ENCODE peak calls at places on chromosomes 12 and 14, in five cellular contexts. V is right cardiac atrium; A is CD4-positive, alpha-beta memory T cell; B is trophoblast cell; W is naive thymus-derived CD4-positive, alpha-beta T cell. Z is an unnamed sample.

GRCh38 chr12:70661762-70662161 is 24.5 kb upstream of the PTPRB start:
- DNase-seq in V (no peak), A (no peak), B (peak), W (no peak), Z (no peak)

GRCh38 chr12:113136128-113136989 is 798 bp upstream of the RASAL1 start:
- DNase-seq in V (no peak), A (peak), B (no peak), W (peak), Z (peak)

GRCh38 chr14:74935340-74935640 is 12.2 kb upstream of the RPS6KL1 start:
- DNase-seq in V (peak), A (no peak), B (no peak), W (no peak), Z (peak)

GRCh38 chr14:93892923-93893549 is 34.1 kb upstream of the FAM181A start:
- DNase-seq in V (peak), A (peak), B (peak), W (peak), Z (peak)

GRCh38 chr12:54017027-54017788 is 8.4 kb downstream of the HOXC8 start:
- DNase-seq in V (no peak), A (no peak), B (peak), W (no peak), Z (no peak)

GRCh38 chr12:39605501-39605900 is 14.1 kb downstream of the ABCD2 start:
- DNase-seq in V (no peak), A (no peak), B (peak), W (no peak), Z (no peak)

GRCh38 chr12:53056901-53057300 is 7.0 kb downstream of the TNS2 start:
- DNase-seq in V (peak), A (no peak), B (no peak), W (no peak), Z (no peak)

GRCh38 chr12:115818973-115819372 is 458.5 kb downstream of the MED13L start:
- DNase-seq in V (no peak), A (no peak), B (no peak), W (no peak), Z (no peak)

GRCh38 chr12:130115646-130116045 is 46.6 kb upstream of the FZD10 start:
- DNase-seq in V (no peak), A (no peak), B (no peak), W (no peak), Z (peak)

GRCh38 chr12:132483612-132484011 is 6.3 kb upstream of the FBRSL1 start:
- DNase-seq in V (no peak), A (no peak), B (no peak), W (no peak), Z (no peak)

GRCh38 chr14:64444984-64445845 is 20.1 kb upstream of the AKAP5 start:
- DNase-seq in V (no peak), A (peak), B (peak), W (no peak), Z (no peak)

DNA sequence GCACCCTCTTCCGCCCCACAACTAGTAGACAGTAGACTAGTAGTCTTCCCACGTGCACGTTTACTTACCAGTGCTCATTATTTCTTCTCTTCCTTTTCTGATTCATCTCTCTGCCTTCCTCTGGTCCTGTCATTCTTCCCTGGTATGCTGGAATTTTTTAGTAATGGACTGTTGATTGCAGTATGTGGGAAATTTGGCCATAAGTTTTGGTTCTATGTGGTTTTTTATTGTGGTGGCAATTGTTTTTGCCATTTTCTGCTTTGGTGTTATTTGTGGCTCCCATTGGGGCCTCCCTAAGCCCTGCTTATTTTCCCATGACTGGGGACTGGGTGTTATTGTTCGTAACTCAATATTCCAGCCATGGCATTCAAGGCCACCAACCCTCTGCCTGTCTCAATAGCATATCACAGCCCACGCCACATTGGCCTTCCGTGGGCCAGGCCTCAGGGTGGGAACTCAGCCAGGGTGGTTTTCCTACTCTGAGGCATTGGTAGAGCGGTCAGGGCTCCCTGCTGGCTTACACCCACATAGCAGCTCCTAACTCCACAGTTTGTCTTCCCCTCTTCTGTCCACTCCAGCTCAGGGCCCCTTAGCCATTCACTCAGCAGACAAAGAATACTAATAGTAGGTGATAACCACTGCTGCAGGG is 321.4 kb downstream of the CACNA1C start:
- DNase-seq in V (no peak), A (no peak), B (peak), W (no peak), Z (no peak)
- H3K4me3 ChIP-seq in V (no peak), A (no peak), B (no peak), W (no peak), Z (no peak)

GRCh38 chr12:49941556-49942511 is 8.7 kb upstream of the AQP2 start:
- DNase-seq in V (no peak), A (no peak), B (no peak), W (no peak), Z (peak)

GRCh38 chr12:49943663-49943945 is 6.9 kb upstream of the AQP2 start:
- DNase-seq in V (no peak), A (no peak), B (no peak), W (no peak), Z (no peak)

GRCh38 chr12:49942512-49942893 is 8.0 kb upstream of the AQP2 start:
- DNase-seq in V (no peak), A (no peak), B (no peak), W (no peak), Z (no peak)

GRCh38 chr12:49944046-49944445 is 6.5 kb upstream of the AQP2 start:
- DNase-seq in V (no peak), A (no peak), B (no peak), W (no peak), Z (peak)

GRCh38 chr12:49942921-49943662 is 7.4 kb upstream of the AQP2 start:
- DNase-seq in V (no peak), A (peak), B (no peak), W (no peak), Z (peak)
- H3K4me3 ChIP-seq in V (no peak), A (no peak), B (no peak), W (no peak), Z (no peak)

DNA sequence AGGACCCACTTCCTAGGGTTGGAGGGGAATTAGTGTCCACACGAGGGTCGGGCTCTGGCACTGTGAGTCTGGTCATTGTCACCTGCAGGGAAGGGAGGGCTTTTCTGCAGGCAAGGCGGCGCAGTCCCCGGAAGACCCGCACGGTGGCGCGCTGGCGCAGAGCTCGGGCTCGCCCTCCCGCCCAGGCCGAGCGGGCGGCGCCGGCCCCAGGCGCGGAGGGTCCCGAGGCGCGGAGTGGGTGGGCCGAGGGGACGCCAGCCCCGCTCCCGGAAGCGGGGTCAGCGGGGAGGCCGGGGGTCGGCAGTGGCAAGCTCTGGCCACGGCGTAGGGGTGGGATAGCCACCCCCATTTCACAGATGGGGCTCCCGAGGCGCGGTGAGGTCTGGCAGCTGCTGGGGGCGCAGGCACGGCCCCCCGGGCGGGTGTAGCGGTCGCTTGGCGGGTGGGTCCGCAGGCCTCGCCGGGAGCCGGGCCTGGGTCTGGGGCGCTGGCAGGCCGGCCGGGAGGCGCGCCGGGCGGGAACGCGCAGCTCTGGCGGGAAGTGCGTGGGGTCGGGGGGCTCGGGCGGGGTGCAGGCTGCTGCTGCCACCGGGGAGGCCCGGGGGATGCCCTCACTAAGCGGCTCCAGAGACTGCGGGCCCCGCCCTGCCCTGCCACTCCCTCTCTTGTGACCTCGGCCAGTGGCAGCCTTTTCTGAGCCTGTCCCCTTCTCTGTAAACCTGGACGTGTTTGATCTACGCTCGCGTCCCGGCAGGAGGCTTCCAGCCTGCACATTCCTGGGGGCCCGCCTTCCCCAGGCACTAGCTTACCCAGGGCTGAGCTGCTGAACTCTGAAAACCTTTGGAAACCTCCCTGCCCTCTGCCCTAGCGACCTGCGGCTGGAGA is 46.1 kb downstream of the CYP46A1 start:
- DNase-seq in V (peak), A (peak), B (peak), W (peak), Z (peak)
- H3K4me3 ChIP-seq in V (peak), A (no peak), B (peak), W (no peak), Z (peak)

DNA sequence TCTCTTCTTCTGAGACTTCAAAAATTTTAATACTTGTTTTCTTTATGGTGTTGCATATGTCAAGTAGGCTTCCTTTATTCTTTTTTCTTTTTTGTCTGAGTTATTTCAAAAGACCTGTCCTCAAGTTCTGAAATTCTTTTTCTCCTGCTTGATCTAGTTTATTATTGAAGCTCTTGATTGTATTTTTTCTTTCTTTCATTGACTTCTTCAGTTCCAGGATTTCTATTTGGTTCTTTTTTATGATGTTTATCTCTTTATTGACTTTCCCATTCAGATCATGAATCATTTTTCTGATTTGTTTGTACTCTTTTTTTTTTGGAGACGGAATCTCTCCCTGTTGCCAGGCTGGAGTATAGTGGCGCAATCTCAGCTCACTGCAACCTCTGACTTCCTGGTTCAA is 34.1 kb downstream of the IFT43 start:
- DNase-seq in V (no peak), A (no peak), B (no peak), W (no peak), Z (no peak)
- H3K4me3 ChIP-seq in V (no peak), A (no peak), B (no peak), W (no peak), Z (no peak)

GRCh38 chr14:61112506-61112905 is 131.5 kb downstream of the SLC38A6 start:
- DNase-seq in V (no peak), A (no peak), B (no peak), W (no peak), Z (no peak)

GRCh38 chr14:61110683-61111082 is 129.6 kb downstream of the SLC38A6 start:
- DNase-seq in V (no peak), A (no peak), B (no peak), W (no peak), Z (no peak)

GRCh38 chr14:61113561-61113960 is 132.5 kb downstream of the SLC38A6 start:
- DNase-seq in V (no peak), A (no peak), B (no peak), W (no peak), Z (no peak)

GRCh38 chr14:61109288-61109687 is 128.2 kb downstream of the SLC38A6 start:
- DNase-seq in V (no peak), A (no peak), B (peak), W (no peak), Z (no peak)

DNA sequence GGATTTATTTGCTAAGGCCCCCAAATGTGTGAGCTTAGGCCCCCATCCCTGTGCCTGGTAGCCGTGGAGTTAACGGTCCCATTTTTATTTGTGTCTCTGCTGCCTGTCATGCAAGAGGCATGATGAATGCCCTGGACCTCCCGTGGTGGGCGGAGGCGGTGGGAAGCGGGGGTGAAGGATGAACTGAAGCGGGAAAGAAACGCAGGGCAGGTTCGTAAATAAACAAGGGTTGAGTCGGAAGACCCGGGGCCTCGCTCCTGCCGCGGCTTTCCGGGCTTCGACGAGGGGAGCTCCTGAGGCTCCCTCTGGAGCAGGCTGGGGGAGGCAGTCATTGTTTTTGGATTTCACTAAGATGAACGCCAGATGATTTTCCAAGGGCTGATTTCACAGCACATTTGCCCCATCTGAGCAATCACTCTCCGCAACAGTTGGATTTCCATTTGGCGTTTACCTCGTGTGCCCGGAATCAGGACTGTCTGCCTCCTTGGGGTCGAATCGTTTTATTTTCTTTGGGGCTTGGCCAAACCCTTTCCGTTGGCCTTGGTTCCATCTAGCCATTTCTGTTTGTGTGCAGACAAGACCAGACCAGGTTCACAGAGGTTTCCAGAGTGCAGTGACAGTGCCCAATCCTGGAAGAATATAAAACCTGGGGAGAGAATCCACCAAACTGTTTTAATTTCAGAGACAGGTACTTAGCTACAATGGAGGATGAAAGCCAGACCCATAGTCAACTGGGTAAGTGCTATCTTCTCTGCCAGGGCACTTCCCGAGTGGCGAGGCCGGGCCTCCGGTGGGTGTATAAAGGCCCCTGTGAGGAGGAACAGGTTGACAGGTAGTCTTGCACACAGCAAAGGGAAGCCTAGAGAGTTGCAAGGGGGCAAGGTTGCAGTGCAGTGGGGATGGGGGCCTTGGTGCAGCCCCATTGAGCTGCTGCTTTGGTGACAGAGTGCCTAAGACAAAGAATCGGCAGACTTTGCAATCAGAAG is 130.4 kb downstream of the SLC38A6 start:
- DNase-seq in V (no peak), A (no peak), B (no peak), W (no peak), Z (no peak)
- H3K4me3 ChIP-seq in V (no peak), A (no peak), B (no peak), W (no peak), Z (no peak)

GRCh38 chr12:1726753-1727152 is 35.9 kb downstream of the ADIPOR2 start:
- DNase-seq in V (no peak), A (no peak), B (no peak), W (no peak), Z (no peak)

GRCh38 chr12:1719139-1719538 is 28.3 kb downstream of the ADIPOR2 start:
- DNase-seq in V (no peak), A (no peak), B (no peak), W (no peak), Z (no peak)

GRCh38 chr12:1720494-1720893 is 29.6 kb downstream of the ADIPOR2 start:
- DNase-seq in V (no peak), A (no peak), B (no peak), W (no peak), Z (no peak)

GRCh38 chr12:1728824-1729223 is 38.0 kb downstream of the ADIPOR2 start:
- DNase-seq in V (no peak), A (no peak), B (no peak), W (no peak), Z (no peak)

DNA sequence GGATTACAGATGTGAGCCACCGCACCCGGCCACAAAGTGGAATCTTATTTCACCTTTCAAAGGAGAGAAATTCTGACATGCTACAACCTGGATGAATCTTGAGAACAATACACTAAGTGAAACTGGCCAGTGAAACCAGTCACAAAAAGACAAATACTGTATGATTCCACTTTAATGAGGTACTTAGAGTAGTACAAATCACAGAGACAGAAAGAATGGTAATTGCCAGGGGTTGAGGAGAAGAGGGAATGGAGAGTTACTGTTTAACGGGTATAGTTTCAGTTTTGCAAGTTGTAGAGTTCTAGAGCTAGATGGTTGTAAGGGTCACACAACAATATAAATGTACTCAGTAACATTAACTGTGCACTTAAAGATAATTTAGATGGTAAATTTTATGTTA is 33.4 kb downstream of the ADIPOR2 start:
- DNase-seq in V (no peak), A (no peak), B (no peak), W (no peak), Z (no peak)
- H3K4me3 ChIP-seq in V (no peak), A (no peak), B (no peak), W (no peak), Z (no peak)

GRCh38 chr14:60655114-60655897 is 6.0 kb upstream of the SIX1 start:
- DNase-seq in V (no peak), A (no peak), B (no peak), W (no peak), Z (no peak)

GRCh38 chr14:60654303-60654925 is 5.1 kb upstream of the SIX1 start:
- DNase-seq in V (no peak), A (no peak), B (no peak), W (no peak), Z (no peak)

GRCh38 chr14:60652674-60653387 is 3.6 kb upstream of the SIX1 start:
- DNase-seq in V (no peak), A (no peak), B (no peak), W (no peak), Z (no peak)

GRCh38 chr14:60653388-60653690 is 4.1 kb upstream of the SIX1 start:
- DNase-seq in V (no peak), A (no peak), B (no peak), W (no peak), Z (no peak)

DNA sequence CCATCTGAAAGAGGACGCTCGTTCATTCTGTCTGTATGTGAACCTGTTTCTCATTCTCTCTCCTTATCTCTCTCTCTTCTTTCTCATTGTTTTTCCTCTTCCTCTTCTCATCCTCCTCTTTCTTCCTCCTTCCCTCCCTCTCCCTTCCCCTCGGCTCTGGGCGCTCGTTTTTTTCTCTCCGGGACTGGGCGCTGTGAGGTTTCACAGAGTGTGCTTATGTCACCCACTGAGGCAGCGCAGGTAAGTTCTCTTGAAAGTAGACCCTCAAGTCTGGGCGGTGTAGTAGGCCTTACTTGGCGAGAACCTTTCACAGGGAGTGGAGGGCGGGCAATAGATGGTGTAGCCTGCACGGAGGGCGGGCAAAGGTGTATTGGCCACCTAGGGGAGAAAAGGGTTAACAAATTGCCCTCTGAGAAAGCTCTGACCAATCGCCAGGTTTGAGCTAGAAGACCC is 4.5 kb upstream of the SIX1 start:
- DNase-seq in V (no peak), A (no peak), B (no peak), W (no peak), Z (no peak)
- H3K4me3 ChIP-seq in V (no peak), A (no peak), B (no peak), W (no peak), Z (no peak)

Z was measured in spleen.